ENCODE peak calls at places on chromosomes 11 and 22, in six cellular contexts. One of them, this sample, is unnamed.

GRCh38 chr22:38792833-38793232 is 1.1 kb downstream of the DNAL4 start:
- DNase-seq in endothelial cell: no peak
- DNase-seq in osteoblast: no peak
- DNase-seq in fibroblast of mammary gland: peak; percentile 35
- DNase-seq in uterus: no peak
- DNase-seq in left lung: no peak
- DNase-seq in this sample: no peak

GRCh38 chr11:125070699-125071254 is 7.7 kb downstream of the SLC37A2 start:
- DNase-seq in endothelial cell: no peak
- DNase-seq in osteoblast: peak; percentile 89
- DNase-seq in fibroblast of mammary gland: peak; percentile 83
- DNase-seq in uterus: peak; percentile 36
- DNase-seq in left lung: peak; percentile 92
- DNase-seq in this sample: no peak

GRCh38 chr11:131809203-131809948 is 439.0 kb downstream of the NTM start:
- DNase-seq in endothelial cell: no peak
- DNase-seq in osteoblast: peak; percentile 88
- DNase-seq in fibroblast of mammary gland: peak; percentile 30
- DNase-seq in uterus: no peak
- DNase-seq in left lung: no peak
- DNase-seq in this sample: no peak

GRCh38 chr11:129077191-129077590 is 114.9 kb downstream of the ARHGAP32 start:
- DNase-seq in endothelial cell: no peak
- DNase-seq in osteoblast: no peak
- DNase-seq in fibroblast of mammary gland: no peak
- DNase-seq in uterus: no peak
- DNase-seq in left lung: no peak
- DNase-seq in this sample: no peak

GRCh38 chr11:28146123-28146751 is 38.0 kb downstream of the METTL15 start:
- DNase-seq in endothelial cell: no peak
- DNase-seq in osteoblast: no peak
- DNase-seq in fibroblast of mammary gland: peak; percentile 92
- DNase-seq in uterus: no peak
- DNase-seq in left lung: no peak
- DNase-seq in this sample: no peak

GRCh38 chr11:69207165-69207889 is 51.6 kb downstream of the SMIM38 start:
- DNase-seq in endothelial cell: no peak
- DNase-seq in osteoblast: peak; percentile 72
- DNase-seq in fibroblast of mammary gland: no peak
- DNase-seq in uterus: no peak
- DNase-seq in left lung: peak; percentile 43
- DNase-seq in this sample: no peak

GRCh38 chr22:17436382-17436951 is 67.2 kb downstream of the CECR2 start:
- DNase-seq in endothelial cell: no peak
- DNase-seq in osteoblast: no peak
- DNase-seq in fibroblast of mammary gland: peak; percentile 6
- DNase-seq in uterus: no peak
- DNase-seq in left lung: peak; percentile 41
- DNase-seq in this sample: no peak

GRCh38 chr11:114479331-114479730 is 40.1 kb downstream of the REXO2 start:
- DNase-seq in endothelial cell: no peak
- DNase-seq in osteoblast: no peak
- DNase-seq in fibroblast of mammary gland: peak; percentile 37
- DNase-seq in uterus: no peak
- DNase-seq in left lung: no peak
- DNase-seq in this sample: no peak

GRCh38 chr11:18171377-18172000 is 1.1 kb upstream of the MRGPRX4 start:
- DNase-seq in endothelial cell: peak; percentile 33
- DNase-seq in osteoblast: peak; percentile 77
- DNase-seq in fibroblast of mammary gland: peak; percentile 16
- DNase-seq in uterus: no peak
- DNase-seq in left lung: no peak
- DNase-seq in this sample: peak; percentile 36

GRCh38 chr11:71991494-71991893 is 7.2 kb upstream of the IL18BP start:
- DNase-seq in endothelial cell: no peak
- DNase-seq in osteoblast: no peak
- DNase-seq in fibroblast of mammary gland: no peak
- DNase-seq in uterus: no peak
- DNase-seq in left lung: no peak
- DNase-seq in this sample: no peak

DNA sequence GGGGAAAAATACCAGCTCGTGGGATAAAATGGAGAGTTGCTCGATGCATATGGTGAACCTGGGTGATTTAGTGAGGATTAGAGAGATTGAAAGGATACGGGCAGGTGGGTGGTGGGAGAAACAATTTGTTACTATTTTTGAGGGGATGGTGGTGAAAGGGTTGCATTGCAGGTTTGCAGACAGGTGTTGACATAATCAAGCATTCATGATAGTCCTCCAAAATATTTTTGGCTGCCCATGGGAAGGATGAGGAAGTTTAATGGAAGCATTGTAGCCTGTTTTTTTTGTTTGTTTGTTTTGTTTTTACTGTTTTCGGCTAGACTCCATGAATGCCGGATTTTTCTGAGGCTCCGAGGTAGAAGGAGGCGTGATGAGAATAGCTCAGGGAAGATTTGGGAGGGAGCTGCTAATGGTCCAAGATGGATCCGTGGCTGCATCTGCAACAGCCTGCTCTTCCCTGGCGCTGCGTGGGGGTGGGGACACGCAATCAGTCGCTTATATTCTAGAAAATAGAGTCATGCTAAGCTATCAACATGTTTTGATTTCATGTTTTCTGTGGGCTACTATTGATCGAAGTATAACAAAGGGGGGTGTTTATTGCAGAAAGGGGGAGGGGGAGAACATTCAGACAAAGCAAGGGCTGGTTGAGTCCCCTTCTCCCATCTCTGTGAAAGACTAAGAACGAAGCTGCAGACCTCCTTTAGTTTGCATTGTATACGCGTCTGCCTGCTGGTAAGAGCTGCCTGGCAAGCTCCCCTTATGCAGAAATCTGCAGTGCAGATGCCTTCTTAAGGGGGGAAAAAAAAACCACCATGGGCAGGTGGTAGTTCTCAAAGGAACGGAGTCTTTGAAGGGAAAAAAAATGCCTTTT is 980 bp downstream of the RTN3 start:
- DNase-seq in endothelial cell: no peak
- DNase-seq in osteoblast: peak; percentile 84
- DNase-seq in fibroblast of mammary gland: peak; percentile 16
- DNase-seq in uterus: peak; percentile 30
- DNase-seq in left lung: peak; percentile 47
- DNase-seq in this sample: peak; percentile 53
- TF ChIP-seq CTCF in endothelial cell: peak; percentile 23
- TF ChIP-seq CTCF in osteoblast: no peak
- TF ChIP-seq CTCF in fibroblast of mammary gland: no peak
- TF ChIP-seq CTCF in uterus: peak; percentile 36
- TF ChIP-seq CTCF in left lung: peak; percentile 17
- TF ChIP-seq CTCF in this sample: no peak

DNA sequence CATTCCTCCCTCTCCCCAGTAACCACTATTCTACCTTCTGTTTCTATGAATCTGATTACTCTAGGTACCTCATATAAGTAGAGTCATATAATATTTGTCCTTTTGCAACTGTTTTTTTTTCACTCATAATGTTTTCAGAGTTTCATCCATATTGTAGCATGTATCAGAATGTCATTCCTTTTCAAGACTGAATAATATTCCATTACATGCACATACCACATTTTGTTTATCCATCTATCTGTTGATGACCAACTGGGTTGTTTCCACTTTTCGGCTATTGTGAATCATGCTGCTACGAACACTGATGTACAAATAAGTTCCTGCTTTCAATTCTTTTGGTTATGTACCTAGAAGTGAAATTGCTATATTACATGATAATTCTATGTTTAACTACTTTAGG is 40.7 kb downstream of the MRE11 start:
- DNase-seq in endothelial cell: no peak
- DNase-seq in osteoblast: no peak
- DNase-seq in fibroblast of mammary gland: no peak
- DNase-seq in uterus: no peak
- DNase-seq in left lung: no peak
- DNase-seq in this sample: no peak
- TF ChIP-seq CTCF in endothelial cell: no peak
- TF ChIP-seq CTCF in osteoblast: no peak
- TF ChIP-seq CTCF in fibroblast of mammary gland: no peak
- TF ChIP-seq CTCF in uterus: no peak
- TF ChIP-seq CTCF in left lung: no peak
- TF ChIP-seq CTCF in this sample: no peak

GRCh38 chr11:91527380-91528030 is 697.1 kb upstream of the FAT3 start:
- DNase-seq in endothelial cell: no peak
- DNase-seq in osteoblast: no peak
- DNase-seq in fibroblast of mammary gland: no peak
- DNase-seq in uterus: no peak
- DNase-seq in left lung: no peak
- DNase-seq in this sample: no peak
- TF ChIP-seq CTCF in endothelial cell: no peak
- TF ChIP-seq CTCF in osteoblast: no peak
- TF ChIP-seq CTCF in fibroblast of mammary gland: no peak
- TF ChIP-seq CTCF in uterus: no peak
- TF ChIP-seq CTCF in left lung: no peak
- TF ChIP-seq CTCF in this sample: no peak

DNA sequence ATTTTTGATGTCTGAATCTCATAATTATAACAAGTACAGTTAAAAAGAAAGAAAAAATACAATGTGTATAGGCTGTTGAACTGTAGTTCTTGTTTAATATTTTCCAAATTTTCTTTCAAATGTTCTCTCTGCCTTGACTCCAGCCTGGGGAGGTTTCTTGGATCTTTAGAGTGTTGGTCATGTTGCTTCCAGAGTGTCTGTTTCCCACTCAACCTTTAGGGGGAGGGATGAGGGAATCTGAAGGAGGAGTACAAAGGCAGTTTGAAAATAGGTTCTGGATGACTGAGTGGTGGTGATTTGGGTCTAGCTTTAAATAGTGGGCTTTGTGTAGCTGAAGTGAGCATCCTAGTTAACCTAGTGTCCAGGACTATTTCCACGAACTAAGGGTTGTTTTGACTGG is 2.0 kb downstream of the CTNND1 start:
- DNase-seq in endothelial cell: no peak
- DNase-seq in osteoblast: peak; percentile 56
- DNase-seq in fibroblast of mammary gland: peak; percentile 59
- DNase-seq in uterus: no peak
- DNase-seq in left lung: no peak
- DNase-seq in this sample: no peak
- TF ChIP-seq CTCF in endothelial cell: peak; percentile 21
- TF ChIP-seq CTCF in osteoblast: peak; percentile 32
- TF ChIP-seq CTCF in fibroblast of mammary gland: peak; percentile 52
- TF ChIP-seq CTCF in uterus: peak; percentile 44
- TF ChIP-seq CTCF in left lung: no peak
- TF ChIP-seq CTCF in this sample: peak; percentile 38

DNA sequence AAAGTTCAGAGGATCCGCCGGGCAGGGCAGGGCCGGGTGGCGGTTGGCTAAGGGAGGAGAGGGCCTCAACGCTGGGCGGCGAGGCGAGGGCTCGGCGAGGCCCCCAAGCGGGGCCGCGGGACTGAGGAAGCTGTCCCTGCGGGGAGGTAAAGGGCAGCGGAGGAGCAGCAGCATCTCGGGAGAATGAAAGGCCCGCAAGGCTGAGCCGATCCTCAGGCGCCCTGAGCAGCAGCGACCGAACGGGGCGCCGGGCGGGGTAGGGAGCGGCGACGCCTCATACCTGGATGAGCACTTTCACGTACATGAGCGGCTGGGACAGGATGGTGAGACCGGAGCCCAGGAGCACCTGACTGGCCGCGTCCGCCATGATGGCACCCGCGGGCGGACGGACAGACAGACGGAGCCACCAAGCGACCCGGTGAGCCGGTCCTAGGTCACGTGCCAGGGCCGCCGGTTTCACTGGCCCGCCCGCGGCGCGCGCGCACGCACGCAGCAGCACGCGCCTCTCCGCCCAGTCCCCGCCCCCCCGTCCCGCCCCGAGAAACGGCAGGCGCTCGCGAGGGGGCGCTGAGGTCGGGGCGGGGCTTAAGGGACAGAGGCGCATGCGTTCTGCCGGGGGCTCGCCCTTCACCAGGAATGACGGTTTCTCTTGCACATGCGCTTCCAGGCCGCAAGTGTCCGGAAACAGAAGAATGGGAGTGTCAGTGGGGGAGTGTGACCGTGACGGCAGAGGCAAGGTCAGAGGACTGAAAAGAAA is at the start of gene MTCH2:
- DNase-seq in endothelial cell: peak; percentile 95
- DNase-seq in osteoblast: peak; percentile 97
- DNase-seq in fibroblast of mammary gland: peak; percentile 96
- DNase-seq in uterus: peak; percentile 97
- DNase-seq in left lung: peak; percentile 96
- DNase-seq in this sample: peak; percentile 97
- TF ChIP-seq CTCF in endothelial cell: no peak
- TF ChIP-seq CTCF in osteoblast: no peak
- TF ChIP-seq CTCF in fibroblast of mammary gland: no peak
- TF ChIP-seq CTCF in uterus: peak; percentile 38
- TF ChIP-seq CTCF in left lung: peak; percentile 53
- TF ChIP-seq CTCF in this sample: peak; percentile 25

DNA sequence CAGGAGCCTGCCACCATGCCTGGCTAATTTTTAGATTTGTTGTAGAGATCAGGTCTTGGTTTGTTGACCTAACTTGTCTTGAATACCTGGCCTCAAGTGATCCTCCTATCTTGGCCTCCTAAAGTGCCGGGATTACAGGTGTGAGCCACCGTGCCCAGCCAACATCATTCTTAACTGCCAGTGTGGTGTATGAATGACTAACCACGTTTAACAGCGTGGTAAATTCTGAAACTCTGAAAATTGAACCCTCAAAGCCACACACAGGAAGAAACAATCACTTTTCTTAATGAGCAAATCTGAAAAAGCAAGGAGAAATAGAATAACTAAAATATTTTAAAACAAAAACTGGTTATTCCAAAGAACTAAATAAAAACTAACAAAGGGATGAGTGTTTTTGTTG is 7.4 kb downstream of the TMEM9B start:
- DNase-seq in endothelial cell: no peak
- DNase-seq in osteoblast: no peak
- DNase-seq in fibroblast of mammary gland: no peak
- DNase-seq in uterus: no peak
- DNase-seq in left lung: no peak
- DNase-seq in this sample: no peak
- TF ChIP-seq CTCF in endothelial cell: no peak
- TF ChIP-seq CTCF in osteoblast: no peak
- TF ChIP-seq CTCF in fibroblast of mammary gland: no peak
- TF ChIP-seq CTCF in uterus: no peak
- TF ChIP-seq CTCF in left lung: no peak
- TF ChIP-seq CTCF in this sample: no peak